ENCODE peak calls at places on chromosomes 2 and 18, in nine cellular contexts. Z is EL; X is HEK293T; A is HTR-8/SVneo; W is heart right ventricle; P is T-helper 2 cell; L is stimulated activated CD4-positive, alpha-beta T cell treated with anti-CD3 and anti-CD28 coated beads, TNF-alpha, amount 100 ng/mL, for 1 hour; Q is A172; H is activated T-cell treated with anti-CD3 and anti-CD28 coated beads, Interleukin-2, amount 50 U/mL, for 1 hour. U is an unnamed sample.

GRCh38 chr2:114160263-114161001 is 270.5 kb downstream of the ACTR3 start:
- DNase-seq in Z (no peak), X (no peak), A (no peak), W (no peak), P (no peak), L (no peak), Q (no peak), H (no peak), U (no peak)

GRCh38 chr2:170554278-170554955 is 160.7 kb upstream of the SP5 start:
- DNase-seq in Z (peak; percentile 65), X (no peak), A (no peak), W (peak; percentile 64), P (no peak), L (no peak), Q (peak; percentile 84), H (no peak), U (no peak)

GRCh38 chr2:99747842-99748241 is 258.0 kb upstream of the REV1 start:
- DNase-seq in Z (no peak), X (no peak), A (no peak), W (no peak), P (no peak), L (no peak), Q (no peak), H (no peak), U (no peak)

GRCh38 chr2:216984937-216985336 is 125.1 kb upstream of the TNP1 start:
- DNase-seq in Z (no peak), X (no peak), A (no peak), W (no peak), P (no peak), L (no peak), Q (no peak), H (no peak), U (no peak)

GRCh38 chr2:217512728-217513127 is 490.1 kb downstream of the TNS1 start:
- DNase-seq in Z (no peak), X (no peak), A (no peak), W (no peak), P (no peak), L (no peak), Q (no peak), H (no peak), U (no peak)

GRCh38 chr2:11967946-11968465 is 221.6 kb downstream of the LPIN1 start:
- DNase-seq in Z (peak; percentile 36), X (no peak), A (no peak), W (peak; percentile 60), P (no peak), L (no peak), Q (peak; percentile 48), H (no peak), U (no peak)

GRCh38 chr18:75502286-75502685 is 74.8 kb upstream of the SMIM21 start:
- DNase-seq in Z (no peak), X (no peak), A (no peak), W (no peak), P (no peak), L (no peak), Q (no peak), H (no peak), U (no peak)

GRCh38 chr2:140714586-140714985 is 1416.2 kb downstream of the LRP1B start:
- DNase-seq in Z (no peak), X (no peak), A (no peak), W (no peak), P (no peak), L (no peak), Q (no peak), H (no peak), U (no peak)

GRCh38 chr18:23828426-23828825 is 139.2 kb downstream of the LAMA3 start:
- DNase-seq in Z (peak; percentile 79), X (no peak), A (peak; percentile 43), W (no peak), P (no peak), L (peak; percentile 39), Q (peak; percentile 89), H (no peak), U (no peak)

GRCh38 chr2:71672011-71672639 is 218.8 kb downstream of the DYSF start:
- DNase-seq in Z (no peak), X (no peak), A (no peak), W (no peak), P (no peak), L (no peak), Q (no peak), H (no peak), U (peak; percentile 70)

GRCh38 chr2:200320344-200320743 is 13.9 kb downstream of the SPATS2L start:
- DNase-seq in Z (peak; percentile 31), X (no peak), A (no peak), W (no peak), P (no peak), L (no peak), Q (no peak), H (no peak), U (no peak)

GRCh38 chr2:114642371-114642770 is 199.9 kb downstream of the DPP10 start:
- DNase-seq in Z (no peak), X (no peak), A (no peak), W (no peak), P (no peak), L (no peak), Q (no peak), H (no peak), U (no peak)

GRCh38 chr2:151999058-151999457 is 99.8 kb downstream of the CACNB4 start:
- DNase-seq in Z (peak; percentile 47), X (peak; percentile 75), A (peak; percentile 62), W (peak; percentile 31), P (no peak), L (no peak), Q (peak; percentile 53), H (peak; percentile 30), U (peak; percentile 85)

GRCh38 chr2:96146881-96147592 is 1.8 kb upstream of the DUSP2 start:
- DNase-seq in Z (peak; percentile 47), X (no peak), A (no peak), W (peak; percentile 19), P (no peak), L (no peak), Q (peak; percentile 22), H (no peak), U (no peak)

GRCh38 chr2:101311390-101312019 is 3.0 kb upstream of the RNF149 start:
- DNase-seq in Z (no peak), X (no peak), A (no peak), W (no peak), P (no peak), L (no peak), Q (no peak), H (no peak), U (no peak)

GRCh38 chr2:241728627-241729026 is 5.8 kb upstream of the D2HGDH start:
- DNase-seq in Z (no peak), X (no peak), A (no peak), W (peak; percentile 71), P (no peak), L (no peak), Q (no peak), H (no peak), U (no peak)

GRCh38 chr2:177164584-177165052 is 48.0 kb upstream of the HNRNPA3 start:
- DNase-seq in Z (peak; percentile 80), X (peak; percentile 73), A (peak; percentile 56), W (peak; percentile 85), P (peak; percentile 49), L (peak; percentile 29), Q (peak; percentile 83), H (peak; percentile 79), U (peak; percentile 76)

GRCh38 chr2:71711470-71711857 is 258.1 kb downstream of the DYSF start:
- DNase-seq in Z (peak; percentile 52), X (no peak), A (no peak), W (no peak), P (no peak), L (no peak), Q (peak; percentile 38), H (no peak), U (no peak)

GRCh38 chr2:98583866-98584618 is 24.3 kb downstream of the COA5 start:
- DNase-seq in Z (no peak), X (no peak), A (no peak), W (no peak), P (no peak), L (no peak), Q (no peak), H (no peak), U (no peak)

GRCh38 chr2:73290049-73290839 is 3.1 kb downstream of the EGR4 start:
- DNase-seq in Z (peak; percentile 36), X (peak; percentile 49), A (peak; percentile 38), W (no peak), P (no peak), L (no peak), Q (peak; percentile 57), H (peak; percentile 43), U (peak; percentile 51)

GRCh38 chr2:231795525-231796327 is 9.5 kb downstream of the COPS7B start:
- DNase-seq in Z (peak; percentile 79), X (peak; percentile 34), A (peak; percentile 39), W (no peak), P (no peak), L (no peak), Q (peak; percentile 90), H (no peak), U (peak; percentile 62)

GRCh38 chr2:109513230-109513629 is 100.5 kb downstream of the SEPTIN10 start:
- DNase-seq in Z (no peak), X (no peak), A (no peak), W (no peak), P (no peak), L (no peak), Q (no peak), H (no peak), U (no peak)